ENCODE peak calls at places on chromosome 16, in four cellular contexts. V, B, K and D are unnamed samples. For H3K9me3, the result is how much of the 10 kb centered on the place peaks cover.

GRCh38 chr16:86961133-86961720 is 356.0 kb downstream of the C16orf95 start:
- DNase-seq in V (no peak), B (no peak), K (no peak), D (no peak)

GRCh38 chr16:25838724-25839186 is 147.0 kb downstream of the HS3ST4 start:
- DNase-seq in V (no peak), B (peak), K (peak), D (peak)

GRCh38 chr16:7772722-7773121 is 440.1 kb downstream of the RBFOX1 start:
- DNase-seq in V (no peak), B (no peak), K (no peak), D (no peak)

GRCh38 chr16:79297297-79297696 is 303.2 kb downstream of the MAF start:
- DNase-seq in V (no peak), B (no peak), K (no peak), D (no peak)

GRCh38 chr16:66536525-66536924 is 13.4 kb downstream of the TK2 start:
- DNase-seq in V (no peak), B (no peak), K (no peak), D (no peak)

GRCh38 chr16:30063893-30064745 is 1.4 kb upstream of the ALDOA start:
- DNase-seq in V (peak), B (peak), K (peak), D (no peak)

GRCh38 chr16:72819345-72819744 is 228.6 kb downstream of the ZFHX3 start:
- DNase-seq in V (no peak), B (no peak), K (no peak), D (no peak)

GRCh38 chr16:86850675-86851074 is 272.3 kb downstream of the FOXL1 start:
- DNase-seq in V (no peak), B (no peak), K (no peak), D (no peak)

GRCh38 chr16:76081936-76082335 is 195.3 kb upstream of the CNTNAP4 start:
- DNase-seq in V (no peak), B (no peak), K (no peak), D (no peak)

GRCh38 chr16:79104567-79104966 is 496.0 kb downstream of the MAF start:
- DNase-seq in V (no peak), B (no peak), K (no peak), D (peak)

GRCh38 chr16:10692470-10692869 is 2.3 kb downstream of the TEKT5 start:
- DNase-seq in V (no peak), B (no peak), K (no peak), D (no peak)

GRCh38 chr16:66414891-66415290 is 12.2 kb upstream of the BEAN1 start:
- DNase-seq in V (no peak), B (no peak), K (no peak), D (no peak)

GRCh38 chr16:83946154-83946780 is 6.8 kb upstream of the OSGIN1 start:
- DNase-seq in V (no peak), B (no peak), K (no peak), D (no peak)

GRCh38 chr16:87305505-87306391 is 11.4 kb downstream of the C16orf95 start:
- DNase-seq in V (no peak), B (no peak), K (peak), D (no peak)

GRCh38 chr16:66617010-66617434 is 12.5 kb downstream of the CMTM3 start:
- DNase-seq in V (no peak), B (no peak), K (no peak), D (no peak)

GRCh38 chr16:30602595-30603277 is 7.5 kb downstream of the ZNF689 start:
- DNase-seq in V (no peak), B (no peak), K (no peak), D (no peak)

GRCh38 chr16:12130691-12131302 is 154.3 kb downstream of the SNX29 start:
- DNase-seq in V (no peak), B (no peak), K (no peak), D (no peak)

GRCh38 chr16:88768041-88768876 is 16.8 kb downstream of the PIEZO1 start:
- DNase-seq in V (peak), B (no peak), K (no peak), D (no peak)

GRCh38 chr16:87062569-87063442 is 254.4 kb downstream of the C16orf95 start:
- DNase-seq in V (peak), B (peak), K (peak), D (no peak)

GRCh38 chr16:69396187-69397061 is 10.6 kb upstream of the TERF2 start:
- DNase-seq in V (peak), B (peak), K (peak), D (no peak)

GRCh38 chr16:87657621-87658192 is 55.4 kb downstream of the JPH3 start:
- DNase-seq in V (no peak), B (no peak), K (peak), D (peak)

GRCh38 chr16:11689031-11689840 is 21.0 kb downstream of the SNN start:
- DNase-seq in V (no peak), B (no peak), K (no peak), D (no peak)

GRCh38 chr16:84976644-84977400 is 34.5 kb downstream of the ZDHHC7 start:
- DNase-seq in V (peak), B (peak), K (no peak), D (no peak)

GRCh38 chr16:87384162-87384999 is 805 bp upstream of the FBXO31 start:
- DNase-seq in V (peak), B (no peak), K (peak), D (no peak)

GRCh38 chr16:27237229-27238015 is 31.1 kb downstream of the NSMCE1 start:
- DNase-seq in V (no peak), B (no peak), K (no peak), D (no peak)

GRCh38 chr16:66049865-66050264 is 316.6 kb upstream of the CDH5 start:
- DNase-seq in V (no peak), B (no peak), K (no peak), D (no peak)

GRCh38 chr16:88711750-88712340 is 5.5 kb downstream of the CTU2 start:
- DNase-seq in V (no peak), B (no peak), K (no peak), D (no peak)

GRCh38 chr16:84840687-84841627 is 21.2 kb downstream of the CRISPLD2 start:
- DNase-seq in V (no peak), B (no peak), K (no peak), D (no peak)

GRCh38 chr16:86446279-86446678 is 64.0 kb upstream of the FOXF1 start:
- DNase-seq in V (no peak), B (no peak), K (no peak), D (no peak)

GRCh38 chr16:19488213-19488640 is 33.7 kb downstream of the GDE1 start:
- DNase-seq in V (no peak), B (no peak), K (peak), D (no peak)

GRCh38 chr16:85716680-85717038 is 27.9 kb upstream of the GINS2 start:
- DNase-seq in V (no peak), B (no peak), K (no peak), D (no peak)

GRCh38 chr16:85034591-85035433 is 7.2 kb downstream of the KIAA0513 start:
- DNase-seq in V (no peak), B (no peak), K (no peak), D (no peak)

GRCh38 chr16:78676351-78676750 is 576.9 kb downstream of the WWOX start:
- DNase-seq in V (no peak), B (no peak), K (no peak), D (no peak)

GRCh38 chr16:83717308-83717707 is 90.5 kb upstream of the HSBP1 start:
- DNase-seq in V (no peak), B (no peak), K (peak), D (peak)

GRCh38 chr16:85829751-85830445 is 30.4 kb downstream of the COX4I1 start:
- DNase-seq in V (peak), B (peak), K (peak), D (no peak)

GRCh38 chr16:4649744-4650442 is 25.3 kb downstream of the MGRN1 start:
- DNase-seq in V (no peak), B (no peak), K (no peak), D (no peak)

GRCh38 chr16:29644338-29644857 is 18.6 kb upstream of the SPN start:
- DNase-seq in V (no peak), B (no peak), K (no peak), D (no peak)

GRCh38 chr16:1158456-1159324 is 5.8 kb downstream of the CACNA1H start:
- DNase-seq in V (peak), B (no peak), K (no peak), D (no peak)
- H3K27ac ChIP-seq in V (peak), B (peak), K (no peak), D (no peak)

DNA sequence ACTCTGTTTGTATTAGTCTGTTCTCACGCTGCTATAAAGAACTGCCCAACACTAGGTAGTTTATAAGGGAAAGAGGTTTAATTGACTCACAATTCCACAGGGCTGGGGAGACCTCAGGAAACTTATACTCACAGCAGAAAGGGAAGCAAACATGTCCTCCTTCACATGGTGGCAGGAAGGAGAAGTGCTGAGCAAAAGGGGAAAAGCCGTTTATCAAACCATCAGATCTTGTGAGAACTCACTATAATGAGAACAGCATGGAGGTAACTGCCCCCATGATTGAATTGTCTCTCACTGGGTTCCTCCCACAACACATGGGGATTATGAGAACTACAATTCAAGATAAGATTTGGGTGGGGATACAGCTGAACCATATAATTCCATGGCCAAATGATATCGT is 30.9 kb downstream of the ABCC1 start:
- DNase-seq in V (no peak), B (no peak), K (no peak), D (no peak)
- H3K9me3 ChIP-seq in V (under half), B (under half), K (under half), D (under half)

DNA sequence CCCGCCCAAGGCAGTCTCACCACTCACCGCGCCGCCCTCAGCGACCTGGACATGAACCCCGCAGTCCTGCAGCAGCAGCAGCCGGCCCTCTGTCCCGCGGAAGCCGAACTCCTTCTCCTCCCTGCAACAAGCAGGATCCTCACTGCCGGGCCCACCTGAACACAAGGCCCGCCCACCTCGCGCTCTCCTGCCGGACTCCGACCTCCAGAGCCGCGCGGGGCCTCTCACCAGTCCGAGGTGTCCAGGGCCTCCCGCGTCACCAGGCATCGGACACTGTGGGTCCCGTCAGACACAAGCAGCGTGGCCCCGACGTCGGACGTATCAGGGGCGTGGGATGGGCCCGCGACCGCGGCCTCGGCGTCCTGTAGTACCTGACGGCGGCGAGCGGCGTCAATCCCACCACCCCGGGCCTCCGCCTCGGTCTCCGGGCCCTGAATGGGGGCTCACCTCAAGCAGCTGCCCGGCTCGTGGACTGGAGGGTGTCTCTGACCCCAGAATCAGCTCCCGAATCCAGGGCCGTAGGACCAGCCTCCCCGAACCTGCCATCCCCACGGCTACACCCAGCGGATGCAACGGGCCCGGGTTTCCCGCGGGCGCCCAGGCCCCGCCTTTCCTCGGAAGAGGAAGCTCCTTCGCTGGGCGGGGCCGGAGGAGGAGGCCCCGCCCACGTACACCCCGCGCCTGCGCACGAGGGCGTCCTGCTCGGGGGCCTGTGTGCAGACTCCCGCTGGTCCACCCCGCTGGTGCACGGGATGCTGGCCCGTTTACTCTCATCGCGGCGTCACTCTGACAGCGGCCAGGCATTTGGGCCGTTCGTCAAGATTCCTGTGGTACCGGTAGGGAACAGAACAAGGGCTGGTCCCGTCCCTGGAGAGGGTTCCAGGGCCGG is at the start of gene ACD:
- DNase-seq in V (peak), B (peak), K (peak), D (no peak)
- H3K27ac ChIP-seq in V (peak), B (peak), K (no peak), D (no peak)

DNA sequence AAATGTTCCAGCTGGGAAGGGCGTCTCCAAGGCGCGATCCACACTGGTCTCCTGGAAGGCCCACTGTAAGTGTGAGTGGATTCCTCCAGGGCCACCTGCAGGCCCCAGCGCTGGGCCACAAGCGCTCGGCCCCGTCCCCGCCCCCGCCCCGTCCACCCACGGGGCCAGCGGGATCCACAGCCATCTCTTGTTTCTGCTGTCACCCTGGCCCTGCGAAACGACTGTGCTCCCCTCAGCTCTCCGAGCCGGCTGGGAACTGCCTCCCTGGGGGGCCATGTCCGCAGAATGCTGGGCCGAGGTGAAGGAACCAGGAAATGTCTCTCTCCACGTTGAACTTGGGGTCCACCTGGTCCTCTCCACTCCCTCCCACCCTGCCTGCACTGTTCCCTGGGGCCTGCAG is 1955.2 kb downstream of the TP53TG3F start:
- DNase-seq in V (no peak), B (no peak), K (no peak), D (no peak)
- H3K9me3 ChIP-seq in V (under half), B (under half), K (under half), D (under half)

GRCh38 chr16:49378816-49379215 is 5.2 kb downstream of the C16orf78 start:
- DNase-seq in V (no peak), B (no peak), K (no peak), D (no peak)
- H3K27ac ChIP-seq in V (no peak), B (no peak), K (no peak), D (no peak)

GRCh38 chr16:31702796-31703195 is 170.8 kb upstream of the ZNF267 start:
- DNase-seq in V (no peak), B (no peak), K (no peak), D (no peak)

GRCh38 chr16:31700200-31700529 is 172.5 kb downstream of the AHSP start:
- DNase-seq in V (peak), B (no peak), K (peak), D (peak)

GRCh38 chr16:31700530-31701388 is 172.8 kb upstream of the ZNF267 start:
- DNase-seq in V (no peak), B (peak), K (no peak), D (no peak)

GRCh38 chr16:31703526-31704128 is 170.0 kb upstream of the ZNF267 start:
- DNase-seq in V (no peak), B (no peak), K (no peak), D (no peak)

DNA sequence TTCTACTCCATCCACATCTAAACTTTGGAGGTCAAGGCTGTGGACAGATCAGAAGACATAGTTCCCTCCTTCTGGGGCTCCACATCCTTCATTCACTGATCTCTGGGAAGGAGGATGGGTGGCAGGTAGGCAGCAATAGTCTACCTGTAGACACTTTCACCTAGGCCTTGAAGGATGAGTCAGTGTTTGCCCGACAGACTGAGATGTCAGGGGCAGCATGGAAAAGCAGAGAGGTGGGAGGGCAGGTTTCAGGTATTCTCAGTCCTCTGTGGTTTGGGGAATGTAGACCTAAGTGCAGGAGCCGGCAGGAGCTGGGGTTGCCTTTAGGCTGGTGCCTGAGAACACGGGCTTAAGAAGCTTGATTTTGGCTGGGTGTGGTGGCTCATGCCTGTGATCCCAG is 171.9 kb upstream of the ZNF267 start:
- DNase-seq in V (no peak), B (no peak), K (no peak), D (no peak)
- H3K9me3 ChIP-seq in V (under half), B (under half), K (under half), D (under half)

GRCh38 chr16:57845115-57845514 is 42.8 kb upstream of the KIFC3 start:
- DNase-seq in V (no peak), B (no peak), K (no peak), D (no peak)
- H3K27ac ChIP-seq in V (no peak), B (no peak), K (no peak), D (no peak)

GRCh38 chr16:31897283-31897682 is 23.7 kb downstream of the ZNF267 start:
- DNase-seq in V (no peak), B (no peak), K (no peak), D (no peak)
- H3K9me3 ChIP-seq in V (under half), B (under half), K (under half), D (under half)

GRCh38 chr16:47139561-47140185 is 4.1 kb downstream of the NETO2 start:
- DNase-seq in V (no peak), B (no peak), K (no peak), D (no peak)
- H3K27ac ChIP-seq in V (no peak), B (no peak), K (no peak), D (no peak)

DNA sequence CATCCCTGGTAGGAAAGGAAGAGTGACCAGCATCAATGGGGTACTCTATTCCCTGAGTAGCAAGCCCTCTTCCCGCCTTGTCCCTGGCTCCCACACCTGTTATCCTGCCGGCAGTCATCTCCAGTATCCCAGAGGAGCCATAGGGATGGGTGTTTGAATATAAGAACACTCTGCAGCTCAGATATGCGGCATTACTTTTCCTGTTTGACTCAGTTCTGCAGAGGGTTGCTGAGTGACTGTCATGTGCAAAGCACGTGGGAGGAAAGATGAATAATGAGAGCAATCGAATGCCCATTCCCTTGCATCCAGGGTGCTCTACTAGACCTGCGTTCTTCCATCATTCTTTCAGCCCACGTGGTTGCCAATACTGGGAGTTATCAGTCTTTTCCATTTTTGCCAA is 115.1 kb downstream of the PRKCB start:
- DNase-seq in V (no peak), B (peak), K (no peak), D (no peak)
- H3K9me3 ChIP-seq in V (under half), B (under half), K (under half), D (under half)